ENCODE peak calls at places on chromosomes 11 and 22, in four cellular contexts. One of them, this sample, is unnamed.

GRCh38 chr11:7381937-7382336 is 103.4 kb upstream of the OLFML1 start:
- DNase-seq in NCI-H2029: no peak
- DNase-seq in nucleus accumbens: no peak
- DNase-seq in activated CD4-positive, alpha-beta T cell treated with anti-CD3 and anti-CD28 coated beads for 36 hours: no peak
- DNase-seq in this sample: no peak

GRCh38 chr11:64429970-64430369 is 71.0 kb downstream of the RPS6KA4 start:
- DNase-seq in NCI-H2029: no peak
- DNase-seq in nucleus accumbens: no peak
- DNase-seq in activated CD4-positive, alpha-beta T cell treated with anti-CD3 and anti-CD28 coated beads for 36 hours: no peak
- DNase-seq in this sample: no peak

GRCh38 chr11:131595812-131596211 is 225.4 kb downstream of the NTM start:
- DNase-seq in NCI-H2029: peak
- DNase-seq in nucleus accumbens: no peak
- DNase-seq in activated CD4-positive, alpha-beta T cell treated with anti-CD3 and anti-CD28 coated beads for 36 hours: no peak
- DNase-seq in this sample: no peak

GRCh38 chr22:36069368-36069767 is 40.7 kb upstream of the RBFOX2 start:
- DNase-seq in NCI-H2029: no peak
- DNase-seq in nucleus accumbens: no peak
- DNase-seq in activated CD4-positive, alpha-beta T cell treated with anti-CD3 and anti-CD28 coated beads for 36 hours: no peak
- DNase-seq in this sample: no peak

GRCh38 chr11:79087238-79087956 is 353.4 kb downstream of the TENM4 start:
- DNase-seq in NCI-H2029: no peak
- DNase-seq in nucleus accumbens: no peak
- DNase-seq in activated CD4-positive, alpha-beta T cell treated with anti-CD3 and anti-CD28 coated beads for 36 hours: no peak
- DNase-seq in this sample: no peak

GRCh38 chr11:92663539-92663938 is 305.9 kb upstream of the MTNR1B start:
- DNase-seq in NCI-H2029: no peak
- DNase-seq in nucleus accumbens: no peak
- DNase-seq in activated CD4-positive, alpha-beta T cell treated with anti-CD3 and anti-CD28 coated beads for 36 hours: no peak
- DNase-seq in this sample: no peak

GRCh38 chr11:1307998-1308744 is 1.3 kb downstream of the TOLLIP start:
- DNase-seq in NCI-H2029: no peak
- DNase-seq in nucleus accumbens: no peak
- DNase-seq in activated CD4-positive, alpha-beta T cell treated with anti-CD3 and anti-CD28 coated beads for 36 hours: no peak
- DNase-seq in this sample: no peak

GRCh38 chr22:30262917-30263741 is 3.5 kb downstream of the OSM start:
- DNase-seq in NCI-H2029: no peak
- DNase-seq in nucleus accumbens: no peak
- DNase-seq in activated CD4-positive, alpha-beta T cell treated with anti-CD3 and anti-CD28 coated beads for 36 hours: peak
- DNase-seq in this sample: peak

GRCh38 chr11:123357353-123357989 is 72.6 kb upstream of the GRAMD1B start:
- DNase-seq in NCI-H2029: no peak
- DNase-seq in nucleus accumbens: no peak
- DNase-seq in activated CD4-positive, alpha-beta T cell treated with anti-CD3 and anti-CD28 coated beads for 36 hours: peak
- DNase-seq in this sample: no peak

GRCh38 chr11:19786644-19787043 is 74.0 kb downstream of the NAV2 start:
- DNase-seq in NCI-H2029: no peak
- DNase-seq in nucleus accumbens: no peak
- DNase-seq in activated CD4-positive, alpha-beta T cell treated with anti-CD3 and anti-CD28 coated beads for 36 hours: no peak
- DNase-seq in this sample: no peak

GRCh38 chr11:29019960-29020683 is 911.9 kb downstream of the METTL15 start:
- DNase-seq in NCI-H2029: no peak
- DNase-seq in nucleus accumbens: no peak
- DNase-seq in activated CD4-positive, alpha-beta T cell treated with anti-CD3 and anti-CD28 coated beads for 36 hours: no peak
- DNase-seq in this sample: no peak

GRCh38 chr11:71488086-71488967 is 35.3 kb downstream of the NADSYN1 start:
- DNase-seq in NCI-H2029: no peak
- DNase-seq in nucleus accumbens: no peak
- DNase-seq in activated CD4-positive, alpha-beta T cell treated with anti-CD3 and anti-CD28 coated beads for 36 hours: no peak
- DNase-seq in this sample: no peak

GRCh38 chr11:133049244-133050019 is 482.9 kb downstream of the OPCML start:
- DNase-seq in NCI-H2029: no peak
- DNase-seq in nucleus accumbens: no peak
- DNase-seq in activated CD4-positive, alpha-beta T cell treated with anti-CD3 and anti-CD28 coated beads for 36 hours: no peak
- DNase-seq in this sample: no peak

GRCh38 chr11:79263001-79263400 is 177.8 kb downstream of the TENM4 start:
- DNase-seq in NCI-H2029: no peak
- DNase-seq in nucleus accumbens: no peak
- DNase-seq in activated CD4-positive, alpha-beta T cell treated with anti-CD3 and anti-CD28 coated beads for 36 hours: no peak
- DNase-seq in this sample: no peak

GRCh38 chr11:56916609-56917008 is 72.1 kb upstream of the OR5AK2 start:
- DNase-seq in NCI-H2029: no peak
- DNase-seq in nucleus accumbens: no peak
- DNase-seq in activated CD4-positive, alpha-beta T cell treated with anti-CD3 and anti-CD28 coated beads for 36 hours: no peak
- DNase-seq in this sample: no peak

GRCh38 chr22:23829845-23830372 is 8.9 kb downstream of the DERL3 start:
- DNase-seq in NCI-H2029: no peak
- DNase-seq in nucleus accumbens: no peak
- DNase-seq in activated CD4-positive, alpha-beta T cell treated with anti-CD3 and anti-CD28 coated beads for 36 hours: no peak
- DNase-seq in this sample: no peak

GRCh38 chr11:25981998-25982397 is 349.9 kb upstream of the ANO3 start:
- DNase-seq in NCI-H2029: no peak
- DNase-seq in nucleus accumbens: no peak
- DNase-seq in activated CD4-positive, alpha-beta T cell treated with anti-CD3 and anti-CD28 coated beads for 36 hours: no peak
- DNase-seq in this sample: no peak

GRCh38 chr11:124470516-124471231 is 25.2 kb upstream of the OR8B8 start:
- DNase-seq in NCI-H2029: no peak
- DNase-seq in nucleus accumbens: no peak
- DNase-seq in activated CD4-positive, alpha-beta T cell treated with anti-CD3 and anti-CD28 coated beads for 36 hours: no peak
- DNase-seq in this sample: no peak

GRCh38 chr11:121763526-121763925 is 310.8 kb upstream of the SORL1-AS1 start:
- DNase-seq in NCI-H2029: no peak
- DNase-seq in nucleus accumbens: no peak
- DNase-seq in activated CD4-positive, alpha-beta T cell treated with anti-CD3 and anti-CD28 coated beads for 36 hours: no peak
- DNase-seq in this sample: no peak

GRCh38 chr11:130631119-130631518 is 182.7 kb downstream of the ADAMTS15 start:
- DNase-seq in NCI-H2029: no peak
- DNase-seq in nucleus accumbens: no peak
- DNase-seq in activated CD4-positive, alpha-beta T cell treated with anti-CD3 and anti-CD28 coated beads for 36 hours: peak
- DNase-seq in this sample: no peak

GRCh38 chr11:14587203-14587602 is 56.4 kb upstream of the PDE3B start:
- DNase-seq in NCI-H2029: no peak
- DNase-seq in nucleus accumbens: no peak
- DNase-seq in activated CD4-positive, alpha-beta T cell treated with anti-CD3 and anti-CD28 coated beads for 36 hours: no peak
- DNase-seq in this sample: no peak

GRCh38 chr22:44597616-44598015 is 99.6 kb upstream of the RTL6 start:
- DNase-seq in NCI-H2029: peak
- DNase-seq in nucleus accumbens: no peak
- DNase-seq in activated CD4-positive, alpha-beta T cell treated with anti-CD3 and anti-CD28 coated beads for 36 hours: no peak
- DNase-seq in this sample: no peak

GRCh38 chr11:124920870-124921609 is 2.0 kb downstream of the HEPN1 start:
- DNase-seq in NCI-H2029: no peak
- DNase-seq in nucleus accumbens: no peak
- DNase-seq in activated CD4-positive, alpha-beta T cell treated with anti-CD3 and anti-CD28 coated beads for 36 hours: peak
- DNase-seq in this sample: peak

GRCh38 chr22:20581503-20582170 is 74.2 kb downstream of the MED15 start:
- DNase-seq in NCI-H2029: no peak
- DNase-seq in nucleus accumbens: no peak
- DNase-seq in activated CD4-positive, alpha-beta T cell treated with anti-CD3 and anti-CD28 coated beads for 36 hours: no peak
- DNase-seq in this sample: no peak

GRCh38 chr11:103202048-103202651 is 92.9 kb downstream of the DYNC2H1 start:
- DNase-seq in NCI-H2029: no peak
- DNase-seq in nucleus accumbens: no peak
- DNase-seq in activated CD4-positive, alpha-beta T cell treated with anti-CD3 and anti-CD28 coated beads for 36 hours: no peak
- DNase-seq in this sample: no peak

GRCh38 chr22:40322061-40322460 is 24.2 kb upstream of the ADSL start:
- DNase-seq in NCI-H2029: no peak
- DNase-seq in nucleus accumbens: no peak
- DNase-seq in activated CD4-positive, alpha-beta T cell treated with anti-CD3 and anti-CD28 coated beads for 36 hours: no peak
- DNase-seq in this sample: no peak

GRCh38 chr11:125303186-125303585 is 138.6 kb downstream of the PKNOX2 start:
- DNase-seq in NCI-H2029: no peak
- DNase-seq in nucleus accumbens: no peak
- DNase-seq in activated CD4-positive, alpha-beta T cell treated with anti-CD3 and anti-CD28 coated beads for 36 hours: no peak
- DNase-seq in this sample: no peak

GRCh38 chr11:35875063-35875462 is 68.8 kb upstream of the LDLRAD3 start:
- DNase-seq in NCI-H2029: no peak
- DNase-seq in nucleus accumbens: no peak
- DNase-seq in activated CD4-positive, alpha-beta T cell treated with anti-CD3 and anti-CD28 coated beads for 36 hours: no peak
- DNase-seq in this sample: no peak

GRCh38 chr11:124724854-124725718 is 14.7 kb upstream of the NRGN start:
- DNase-seq in NCI-H2029: no peak
- DNase-seq in nucleus accumbens: no peak
- DNase-seq in activated CD4-positive, alpha-beta T cell treated with anti-CD3 and anti-CD28 coated beads for 36 hours: no peak
- DNase-seq in this sample: no peak

GRCh38 chr11:13983081-13983751 is 20.7 kb downstream of the SPON1 start:
- DNase-seq in NCI-H2029: no peak
- DNase-seq in nucleus accumbens: no peak
- DNase-seq in activated CD4-positive, alpha-beta T cell treated with anti-CD3 and anti-CD28 coated beads for 36 hours: no peak
- DNase-seq in this sample: no peak

GRCh38 chr11:59614277-59615131 is 1.1 kb downstream of the OSBP start:
- DNase-seq in NCI-H2029: no peak
- DNase-seq in nucleus accumbens: no peak
- DNase-seq in activated CD4-positive, alpha-beta T cell treated with anti-CD3 and anti-CD28 coated beads for 36 hours: peak
- DNase-seq in this sample: no peak

GRCh38 chr11:12691473-12691872 is 17.3 kb downstream of the TEAD1 start:
- DNase-seq in NCI-H2029: no peak
- DNase-seq in nucleus accumbens: no peak
- DNase-seq in activated CD4-positive, alpha-beta T cell treated with anti-CD3 and anti-CD28 coated beads for 36 hours: no peak
- DNase-seq in this sample: no peak

GRCh38 chr11:35927730-35928129 is 16.1 kb upstream of the LDLRAD3 start:
- DNase-seq in NCI-H2029: no peak
- DNase-seq in nucleus accumbens: no peak
- DNase-seq in activated CD4-positive, alpha-beta T cell treated with anti-CD3 and anti-CD28 coated beads for 36 hours: no peak
- DNase-seq in this sample: no peak